ENCODE peak calls at places on chromosomes 13 and 19, in nine cellular contexts. M, Z, C, U, H, A, K, B and Y are unnamed samples.

GRCh38 chr13:73216381-73216831 is 157.6 kb downstream of the KLF5 start:
- DNase-seq in M (peak), Z (peak), C (no peak), U (no peak), H (no peak), A (no peak), K (no peak), B (no peak), Y (no peak)

GRCh38 chr13:101202590-101202989 is 213.7 kb downstream of the NALCN start:
- DNase-seq in M (no peak), Z (no peak), C (no peak), U (peak), H (no peak), A (no peak), K (no peak), B (no peak), Y (no peak)

GRCh38 chr19:8455018-8455417 is 10.2 kb downstream of the HNRNPM start:
- DNase-seq in M (no peak), Z (no peak), C (no peak), U (no peak), H (no peak), A (no peak), K (no peak), B (no peak), Y (no peak)

GRCh38 chr19:2820112-2820702 is 539 bp downstream of the ZNF554 start:
- DNase-seq in M (no peak), Z (no peak), C (no peak), U (no peak), H (no peak), A (no peak), K (no peak), B (no peak), Y (no peak)

GRCh38 chr13:21736926-21737325 is 66.1 kb downstream of the FGF9 start:
- DNase-seq in M (no peak), Z (no peak), C (peak), U (no peak), H (no peak), A (no peak), K (no peak), B (no peak), Y (no peak)

GRCh38 chr13:94701313-94702180 is 10.8 kb downstream of the SOX21 start:
- DNase-seq in M (no peak), Z (no peak), C (no peak), U (no peak), H (no peak), A (no peak), K (no peak), B (no peak), Y (no peak)

GRCh38 chr13:98781905-98782304 is 29.4 kb upstream of the SLC15A1 start:
- DNase-seq in M (no peak), Z (no peak), C (no peak), U (no peak), H (no peak), A (no peak), K (no peak), B (no peak), Y (no peak)

GRCh38 chr19:35596366-35596999 is 10.5 kb downstream of the PMIS2 start:
- DNase-seq in M (no peak), Z (no peak), C (no peak), U (no peak), H (peak), A (no peak), K (no peak), B (no peak), Y (no peak)

GRCh38 chr13:88071371-88071770 is 400.2 kb downstream of the SLITRK5 start:
- DNase-seq in M (no peak), Z (no peak), C (no peak), U (no peak), H (no peak), A (no peak), K (no peak), B (no peak), Y (no peak)

GRCh38 chr19:14347999-14348889 is 33.0 kb upstream of the ADGRE5 start:
- DNase-seq in M (peak), Z (peak), C (no peak), U (no peak), H (peak), A (peak), K (peak), B (peak), Y (no peak)

GRCh38 chr13:76239031-76239680 is 603.0 kb downstream of the LMO7 start:
- DNase-seq in M (no peak), Z (no peak), C (no peak), U (no peak), H (no peak), A (no peak), K (no peak), B (no peak), Y (no peak)

GRCh38 chr19:47741544-47742125 is 3.7 kb upstream of the NOP53 start:
- DNase-seq in M (no peak), Z (no peak), C (no peak), U (no peak), H (no peak), A (no peak), K (no peak), B (no peak), Y (no peak)

GRCh38 chr13:107824636-107825035 is 390.7 kb downstream of the LIG4 start:
- DNase-seq in M (no peak), Z (no peak), C (no peak), U (no peak), H (no peak), A (no peak), K (no peak), B (no peak), Y (no peak)

GRCh38 chr13:100589178-100589725 is 663 bp upstream of the GGACT start:
- DNase-seq in M (no peak), Z (no peak), C (no peak), U (no peak), H (no peak), A (no peak), K (no peak), B (no peak), Y (no peak)

GRCh38 chr13:43484432-43485225 is 302.1 kb downstream of the ENOX1 start:
- DNase-seq in M (no peak), Z (no peak), C (no peak), U (no peak), H (no peak), A (no peak), K (no peak), B (no peak), Y (no peak)

GRCh38 chr13:86601351-86601750 is 802.1 kb upstream of the SLITRK6 start:
- DNase-seq in M (peak), Z (peak), C (no peak), U (no peak), H (no peak), A (no peak), K (no peak), B (no peak), Y (no peak)

GRCh38 chr13:113792236-113792770 is 33.3 kb downstream of the TMEM255B start:
- DNase-seq in M (no peak), Z (no peak), C (no peak), U (no peak), H (no peak), A (no peak), K (no peak), B (no peak), Y (no peak)
- H3K4me3 ChIP-seq in M (no peak), Z (no peak), C (no peak), U (no peak), H (no peak), A (no peak), K (no peak), B (no peak), Y (no peak)

GRCh38 chr13:41107584-41108014 is 25.0 kb downstream of the KBTBD6 start:
- DNase-seq in M (no peak), Z (no peak), C (no peak), U (no peak), H (no peak), A (no peak), K (no peak), B (no peak), Y (no peak)
- H3K4me3 ChIP-seq in M (no peak), Z (no peak), C (no peak), U (no peak), H (no peak), A (no peak), K (no peak), B (no peak), Y (no peak)

GRCh38 chr19:55487884-55488687 is at the start of gene SSC5D:
- DNase-seq in M (no peak), Z (peak), C (no peak), U (no peak), H (peak), A (peak), K (no peak), B (no peak), Y (no peak)

GRCh38 chr19:55485439-55486011 is 537 bp downstream of the NAT14 start:
- DNase-seq in M (no peak), Z (no peak), C (no peak), U (no peak), H (no peak), A (no peak), K (no peak), B (no peak), Y (no peak)

GRCh38 chr19:55486043-55486970 is 1.3 kb downstream of the NAT14 start:
- DNase-seq in M (no peak), Z (no peak), C (no peak), U (no peak), H (no peak), A (no peak), K (no peak), B (no peak), Y (no peak)

GRCh38 chr19:55488986-55489710 is 912 bp downstream of the SSC5D start:
- DNase-seq in M (no peak), Z (peak), C (no peak), U (no peak), H (no peak), A (no peak), K (no peak), B (no peak), Y (no peak)

GRCh38 chr19:55486971-55487883 is 1.0 kb upstream of the SSC5D start:
- DNase-seq in M (peak), Z (peak), C (no peak), U (no peak), H (peak), A (peak), K (peak), B (peak), Y (peak)
- H3K4me3 ChIP-seq in M (no peak), Z (peak), C (peak), U (no peak), H (peak), A (peak), K (peak), B (peak), Y (peak)

GRCh38 chr19:55384576-55385235 is 614 bp upstream of the TMEM238 start:
- DNase-seq in M (no peak), Z (no peak), C (no peak), U (no peak), H (no peak), A (no peak), K (no peak), B (no peak), Y (no peak)

GRCh38 chr19:55383279-55383788 is 758 bp downstream of the TMEM238 start:
- DNase-seq in M (no peak), Z (no peak), C (no peak), U (no peak), H (no peak), A (no peak), K (no peak), B (no peak), Y (no peak)

GRCh38 chr19:55382013-55382412 is 2.1 kb downstream of the TMEM238 start:
- DNase-seq in M (no peak), Z (no peak), C (no peak), U (no peak), H (no peak), A (no peak), K (no peak), B (no peak), Y (no peak)

GRCh38 chr19:55383789-55384575 is at the start of gene TMEM238:
- DNase-seq in M (peak), Z (peak), C (no peak), U (no peak), H (peak), A (peak), K (peak), B (peak), Y (no peak)

GRCh38 chr19:55382522-55383054 is 1.5 kb downstream of the TMEM238 start:
- DNase-seq in M (no peak), Z (no peak), C (no peak), U (no peak), H (no peak), A (no peak), K (no peak), B (no peak), Y (no peak)
- H3K4me3 ChIP-seq in M (peak), Z (no peak), C (no peak), U (no peak), H (no peak), A (no peak), K (peak), B (no peak), Y (no peak)

GRCh38 chr19:50548191-50549058 is 19.8 kb downstream of the LRRC4B start:
- DNase-seq in M (no peak), Z (no peak), C (no peak), U (no peak), H (no peak), A (no peak), K (no peak), B (peak), Y (no peak)
- H3K4me3 ChIP-seq in M (no peak), Z (no peak), C (no peak), U (no peak), H (no peak), A (no peak), K (no peak), B (peak), Y (no peak)

DNA sequence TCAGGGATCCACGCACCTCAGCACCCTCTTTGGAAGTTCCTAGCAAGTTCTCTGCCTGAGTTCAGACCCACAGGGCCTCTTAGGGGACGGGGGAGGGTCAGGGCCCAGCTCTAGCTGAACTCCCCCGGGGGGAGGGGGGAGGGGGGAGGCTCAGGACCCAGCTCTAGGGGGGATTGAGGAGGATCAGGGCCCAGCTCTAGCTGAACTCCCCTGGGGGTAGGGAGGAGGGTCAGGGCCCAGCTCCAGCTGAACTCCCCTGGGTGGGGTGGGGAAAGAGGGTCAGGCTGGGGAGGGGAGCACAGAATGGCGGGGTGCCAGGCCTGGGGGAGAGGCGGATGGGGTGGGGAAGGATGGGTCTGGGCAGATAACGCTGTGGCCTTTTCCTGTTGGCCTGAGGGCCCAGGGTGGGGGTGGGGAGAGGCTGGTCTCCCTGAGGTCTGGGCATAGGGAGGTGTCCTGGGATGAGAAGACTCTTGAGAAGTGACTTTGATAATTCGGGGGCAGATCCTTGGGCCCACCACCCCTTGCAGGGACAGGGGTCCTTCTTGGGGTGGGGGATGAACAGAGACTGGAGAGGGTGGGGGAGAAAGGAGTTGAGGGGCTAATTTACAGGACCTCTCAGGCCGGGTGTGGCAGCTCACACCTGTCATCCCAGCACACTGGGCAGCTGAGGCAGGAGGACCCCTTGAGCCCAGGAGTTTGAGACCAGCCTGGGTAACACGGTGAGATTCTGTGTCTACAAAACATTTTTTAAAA is 5.5 kb upstream of the PTBP1 start:
- DNase-seq in M (no peak), Z (no peak), C (no peak), U (no peak), H (no peak), A (peak), K (no peak), B (no peak), Y (no peak)
- H3K4me3 ChIP-seq in M (no peak), Z (no peak), C (no peak), U (no peak), H (no peak), A (no peak), K (no peak), B (no peak), Y (no peak)

GRCh38 chr19:4037301-4037949 is 29.3 kb downstream of the ZBTB7A start:
- DNase-seq in M (no peak), Z (no peak), C (no peak), U (no peak), H (no peak), A (no peak), K (no peak), B (no peak), Y (no peak)
- H3K4me3 ChIP-seq in M (no peak), Z (no peak), C (no peak), U (no peak), H (no peak), A (no peak), K (no peak), B (no peak), Y (no peak)

GRCh38 chr13:46795321-46795720 is 1.6 kb downstream of the ESD start:
- DNase-seq in M (peak), Z (peak), C (no peak), U (no peak), H (no peak), A (no peak), K (no peak), B (no peak), Y (no peak)
- H3K4me3 ChIP-seq in M (no peak), Z (no peak), C (no peak), U (no peak), H (no peak), A (no peak), K (peak), B (peak), Y (no peak)

GRCh38 chr13:113729329-113730019 is 29.6 kb upstream of the TMEM255B start:
- DNase-seq in M (no peak), Z (peak), C (no peak), U (no peak), H (no peak), A (no peak), K (peak), B (no peak), Y (no peak)
- H3K4me3 ChIP-seq in M (no peak), Z (no peak), C (no peak), U (no peak), H (no peak), A (no peak), K (no peak), B (no peak), Y (no peak)

GRCh38 chr19:41784337-41785239 is 11.8 kb upstream of the CEACAM3 start:
- DNase-seq in M (no peak), Z (no peak), C (no peak), U (no peak), H (no peak), A (no peak), K (no peak), B (no peak), Y (no peak)

GRCh38 chr19:41785653-41786052 is 10.7 kb upstream of the CEACAM3 start:
- DNase-seq in M (peak), Z (peak), C (no peak), U (peak), H (peak), A (peak), K (no peak), B (peak), Y (peak)
- H3K4me3 ChIP-seq in M (no peak), Z (no peak), C (no peak), U (no peak), H (no peak), A (no peak), K (no peak), B (no peak), Y (no peak)